ENCODE peak calls at places on chromosome 19, in four cellular contexts. O, A, F and T are unnamed samples.
A peak's percentile ranks its signal among the peaks of the same experiment; 100 is the strongest.

GRCh38 chr19:27618006-27618405 is 1594.9 kb downstream of the UQCRFS1 start:
- DNase-seq in O (no peak), A (no peak), F (no peak), T (no peak)

GRCh38 chr19:30719991-30720329 is 347.8 kb downstream of the ZNF536 start:
- DNase-seq in A (no peak), F (no peak), O (no peak), T (no peak)

GRCh38 chr19:37999309-38000213 is 92.6 kb downstream of the SIPA1L3 start:
- DNase-seq in O (no peak), F (no peak), A (no peak), T (no peak)

GRCh38 chr19:55344444-55344843 is 4.8 kb downstream of the KMT5C start:
- DNase-seq in A (no peak), F (no peak), O (no peak), T (no peak)

GRCh38 chr19:33311326-33311682 is 9.0 kb upstream of the CEBPA start:
- DNase-seq in A (no peak), O (no peak), F (no peak), T (no peak)

GRCh38 chr19:5480427-5480836 is 25.2 kb downstream of the ZNRF4 start:
- DNase-seq in F (no peak), A (peak; percentile 30), O (peak; percentile 19), T (peak; percentile 69)

GRCh38 chr19:46193678-46194077 is 35.9 kb upstream of the IGFL1 start:
- DNase-seq in F (no peak), O (no peak), A (no peak), T (no peak)

GRCh38 chr19:38676023-38676877 is 28.8 kb downstream of the ACTN4 start:
- DNase-seq in O (no peak), A (no peak), F (no peak), T (no peak)

GRCh38 chr19:17304386-17305047 is 1.2 kb upstream of the MRPL34 start:
- DNase-seq in O (no peak), A (no peak), F (no peak), T (no peak)

GRCh38 chr19:1312732-1313694 is 27.3 kb downstream of the EFNA2 start:
- DNase-seq in A (no peak), O (no peak), F (no peak), T (no peak)

GRCh38 chr19:42468273-42468796 is 25.6 kb upstream of the CXCL17 start:
- DNase-seq in O (no peak), A (no peak), F (no peak), T (peak; percentile 54)

GRCh38 chr19:38070573-38070972 is 153.4 kb downstream of the DPF1 start:
- DNase-seq in O (no peak), A (no peak), F (no peak), T (no peak)

GRCh38 chr19:11375143-11375948 is 880 bp downstream of the SWSAP1 start:
- DNase-seq in A (peak; percentile 31), O (no peak), F (no peak), T (peak; percentile 27)

GRCh38 chr19:31262673-31263308 is 86.4 kb downstream of the TSHZ3 start:
- DNase-seq in A (no peak), F (no peak), O (no peak), T (no peak)

DNA sequence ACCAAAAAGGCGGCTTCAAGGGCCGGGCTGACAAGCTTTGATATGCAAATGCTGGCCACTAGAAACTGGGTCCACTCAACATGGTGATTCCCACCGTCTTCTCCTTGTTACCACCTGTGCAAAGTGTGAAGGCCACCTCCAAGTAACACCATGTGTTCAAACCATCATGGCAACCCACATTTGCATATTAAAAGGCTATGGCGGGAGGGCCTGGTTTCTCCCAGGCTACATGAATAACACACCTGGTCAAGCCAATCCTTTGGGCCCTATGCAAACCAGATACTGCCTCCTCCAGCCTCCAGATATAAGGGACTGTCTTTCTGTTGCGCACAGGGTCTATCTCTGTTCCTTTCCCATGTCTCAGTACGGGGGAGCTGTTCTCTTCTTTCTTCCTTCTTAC is 36.6 kb upstream of the ZSCAN5A start:
- DNase-seq in O (no peak), F (no peak), A (no peak), T (no peak)
- TF ChIP-seq SP1 in O (no peak), F (no peak), A (no peak), T (no peak)

GRCh38 chr19:49744946-49745381 is 18.1 kb downstream of the TSKS start:
- DNase-seq in A (no peak), F (no peak), O (no peak), T (no peak)
- TF ChIP-seq SUZ12 in A (no peak), F (no peak), O (no peak), T (no peak)

GRCh38 chr19:45076029-45076850 is at the start of gene ZNF296:
- DNase-seq in F (no peak), O (no peak), A (peak; percentile 75), T (peak; percentile 83)
- TF ChIP-seq SP1 in F (peak; percentile 28), O (peak; percentile 33), A (peak; percentile 60), T (no peak)

DNA sequence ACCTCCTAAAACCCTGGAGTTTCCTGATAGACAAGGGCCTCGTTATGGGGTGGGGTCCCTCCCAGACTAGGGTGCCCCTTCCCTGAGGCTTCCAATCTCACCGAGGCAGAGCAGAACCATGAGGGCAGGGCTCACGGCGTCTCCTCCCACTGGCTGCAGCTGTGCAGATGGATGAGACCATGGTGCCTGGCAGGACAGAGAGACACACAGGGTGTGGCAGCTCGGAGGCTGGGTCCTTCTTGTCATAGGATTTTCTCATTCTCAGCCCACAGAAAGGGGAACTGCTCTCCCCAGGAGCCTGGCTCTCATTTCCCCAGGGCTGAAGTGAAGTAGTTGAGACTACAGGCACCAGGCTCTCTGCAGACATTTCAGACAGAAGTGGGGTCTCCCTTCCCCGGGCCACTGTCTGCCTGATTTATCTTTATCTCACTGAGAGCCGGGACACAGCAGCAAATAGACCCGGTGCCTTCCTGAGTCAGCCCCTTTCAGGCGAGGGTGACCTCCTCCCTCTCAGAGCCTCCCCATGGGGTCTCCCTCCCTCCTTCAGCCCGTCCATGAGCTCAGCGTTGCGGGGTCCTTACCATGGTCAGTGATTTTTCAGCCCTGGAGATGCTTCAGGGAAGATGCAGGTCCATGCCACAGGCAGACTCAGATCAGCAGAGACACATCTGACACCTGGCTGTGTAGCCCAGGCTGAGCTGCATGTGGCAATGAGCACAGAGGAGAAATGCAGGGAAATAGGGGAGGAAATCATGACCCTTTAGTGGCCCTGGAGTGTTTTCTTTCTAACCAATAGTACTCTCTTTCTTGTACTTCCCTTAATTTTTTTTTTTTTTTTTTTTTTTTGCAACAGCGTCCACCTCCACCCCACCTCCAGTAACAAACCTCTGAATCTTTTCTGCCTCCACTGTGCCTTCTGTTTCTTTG is at the start of gene LILRA5:
- DNase-seq in A (no peak), O (no peak), F (no peak), T (no peak)
- TF ChIP-seq SUZ12 in A (no peak), O (no peak), F (no peak), T (no peak)

DNA sequence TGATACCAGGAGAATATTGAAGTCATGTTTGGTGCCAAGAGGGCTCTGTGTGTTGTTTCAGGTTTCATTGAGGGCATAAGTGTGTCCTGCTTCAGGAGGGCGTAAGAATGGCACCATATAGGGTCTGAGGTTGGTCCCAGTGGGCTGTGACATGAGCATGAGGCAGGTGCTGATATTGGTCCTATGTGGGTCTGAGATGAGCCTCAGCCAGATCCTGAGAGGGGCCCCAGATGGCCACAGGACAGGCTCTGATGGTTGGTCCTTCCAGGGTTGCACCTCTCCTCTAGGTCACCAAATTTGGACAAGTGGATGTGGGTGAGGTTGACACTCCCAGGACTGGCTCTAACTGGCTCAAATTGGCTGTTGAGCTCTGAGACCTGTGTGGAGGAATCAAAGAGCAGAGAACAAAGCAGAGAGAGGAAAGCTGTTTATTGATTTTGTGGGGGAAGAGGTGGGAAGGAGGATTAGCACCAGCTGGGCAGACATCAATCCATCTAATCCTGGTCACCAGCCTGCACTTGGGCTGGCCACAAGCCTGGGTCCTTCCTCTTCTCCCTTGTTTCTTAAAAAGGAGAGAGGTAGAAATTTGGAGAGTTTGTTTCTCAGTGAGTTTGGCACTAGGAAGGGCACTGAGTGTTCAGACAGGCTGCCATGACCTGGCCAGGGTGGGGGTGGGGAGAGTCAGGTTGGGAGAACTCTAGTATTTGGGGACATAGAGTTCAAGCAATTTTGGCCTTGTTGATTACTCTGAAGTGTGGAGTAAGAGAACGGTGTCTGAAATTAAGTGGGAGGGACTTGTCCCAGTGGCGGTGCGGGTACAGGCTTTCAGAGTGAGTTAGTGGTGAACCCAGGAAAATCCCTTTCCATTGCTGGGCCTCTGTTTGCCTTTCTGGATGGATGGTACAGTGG is 38.7 kb downstream of the CYP2B6 start:
- DNase-seq in O (no peak), A (no peak), F (no peak), T (no peak)
- TF ChIP-seq SP1 in O (no peak), A (no peak), F (no peak), T (no peak)

DNA sequence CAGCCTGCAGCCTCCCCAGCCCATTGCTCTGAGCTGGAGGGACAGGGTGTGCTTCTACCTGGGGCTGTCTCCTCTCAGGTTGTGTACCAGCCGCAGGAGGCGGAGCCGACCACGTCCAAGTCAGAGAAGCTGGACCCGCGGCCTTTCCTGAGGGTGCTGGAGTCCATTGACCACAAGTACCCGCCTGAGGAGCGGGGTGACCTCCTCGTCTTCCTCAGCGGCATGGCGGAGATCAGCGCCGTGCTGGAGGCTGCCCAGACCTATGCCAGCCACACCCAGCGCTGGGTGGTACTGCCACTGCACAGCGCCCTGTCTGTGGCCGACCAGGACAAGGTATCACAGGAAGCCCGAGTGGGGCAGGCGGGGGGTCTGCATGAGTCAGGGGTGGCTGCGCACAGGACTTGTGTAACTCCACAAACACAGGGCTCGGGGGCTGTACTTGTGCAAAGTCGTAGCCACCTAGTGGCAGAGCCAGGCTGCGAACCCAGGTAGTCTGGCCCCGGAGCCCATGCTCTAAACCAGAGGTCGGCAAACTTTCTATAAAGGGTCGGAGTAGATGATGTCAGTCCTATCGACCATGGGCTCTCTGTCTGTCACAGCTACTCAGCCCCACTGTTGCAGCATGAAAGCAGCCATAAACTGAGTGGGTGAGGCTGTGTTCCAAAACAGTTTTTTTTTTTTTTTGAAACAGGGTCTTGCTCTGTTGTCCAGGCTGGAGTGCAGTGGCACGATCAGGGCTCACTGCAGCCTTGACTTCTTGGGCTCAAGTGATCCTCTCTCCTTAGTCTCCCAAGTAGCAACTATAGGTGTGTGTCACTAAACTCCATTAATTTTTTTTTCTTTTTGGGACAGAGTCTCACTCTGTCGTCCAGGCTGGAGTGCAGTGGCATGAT is 8.9 kb downstream of the DHX34 start:
- DNase-seq in F (no peak), O (no peak), A (peak; percentile 22), T (no peak)
- TF ChIP-seq SUZ12 in F (no peak), O (no peak), A (no peak), T (no peak)

GRCh38 chr19:35128398-35129057 is 6.3 kb downstream of the LGI4 start:
- DNase-seq in F (no peak), A (no peak), O (no peak), T (no peak)
- TF ChIP-seq SP1 in F (no peak), A (no peak), O (no peak), T (no peak)

DNA sequence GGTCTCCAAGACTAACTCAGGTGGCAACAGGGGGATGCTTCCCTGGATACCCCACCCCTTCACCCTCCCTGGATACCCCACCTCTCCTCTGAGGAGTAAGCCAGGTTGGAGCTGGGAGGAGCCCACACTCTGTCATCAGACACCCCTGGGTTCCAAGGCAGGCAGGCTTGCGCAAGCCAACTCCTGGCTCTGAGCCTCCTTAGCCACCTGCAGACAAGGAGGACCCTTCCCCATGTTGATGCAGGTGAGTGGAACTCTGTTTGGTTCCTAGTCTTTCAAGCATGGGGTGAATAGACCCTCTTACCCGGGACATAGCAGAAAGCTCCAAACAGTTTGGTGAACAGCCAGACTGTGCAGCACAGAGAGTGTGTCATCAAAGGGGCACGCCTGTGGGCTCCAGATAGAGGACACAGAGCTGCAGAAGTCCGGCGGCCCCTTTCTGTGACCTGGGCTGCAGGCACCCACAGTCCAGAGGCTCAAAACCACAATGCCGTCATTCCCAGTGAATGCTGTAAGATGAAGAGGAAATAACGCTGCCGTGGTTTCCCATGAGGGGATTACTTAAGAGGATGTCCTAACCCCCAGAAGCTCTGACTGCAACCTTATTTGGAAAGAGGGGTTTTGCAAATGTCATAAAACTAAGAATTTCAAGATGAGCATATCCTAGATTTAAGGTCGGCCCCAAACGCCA is 12.1 kb upstream of the HAS1 start:
- DNase-seq in O (no peak), A (no peak), F (no peak), T (no peak)
- TF ChIP-seq SUZ12 in O (no peak), A (no peak), F (no peak), T (no peak)